ENCODE peak calls at places on chromosomes 3 and 15, in four cellular contexts. R is neuronal stem cell, Z is trophoblast cell, X is mesenchymal stem cell. K is an unnamed sample.

GRCh38 chr15:78228356-78228996 is 5.9 kb downstream of the ACSBG1 start:
- DNase-seq in R (no peak), Z (no peak), X (no peak), K (no peak)

GRCh38 chr3:172557515-172558220 is 34.4 kb upstream of the TNFSF10 start:
- DNase-seq in R (no peak), Z (no peak), X (no peak), K (peak; percentile 51)

GRCh38 chr3:64151335-64151871 is 73.9 kb downstream of the PRICKLE2 start:
- DNase-seq in R (no peak), Z (peak; percentile 56), X (peak; percentile 83), K (no peak)

GRCh38 chr3:31981206-31982181 is at the start of the genes OSBPL10 and ZNF860:
- DNase-seq in R (no peak), Z (peak; percentile 84), X (peak; percentile 92), K (peak; percentile 92)

GRCh38 chr3:115790759-115791158 is 167.4 kb downstream of the GAP43 start:
- DNase-seq in R (no peak), Z (peak; percentile 75), X (peak; percentile 97), K (peak; percentile 99)

GRCh38 chr3:191435981-191436380 is 25.0 kb upstream of the PYDC2 start:
- DNase-seq in R (no peak), Z (no peak), X (no peak), K (no peak)

GRCh38 chr3:183581496-183582155 is 26.1 kb upstream of the KLHL6 start:
- DNase-seq in R (no peak), Z (no peak), X (no peak), K (no peak)

GRCh38 chr3:36521007-36521379 is 140.7 kb downstream of the STAC start:
- DNase-seq in R (no peak), Z (no peak), X (no peak), K (no peak)

GRCh38 chr3:42314411-42314810 is 48.4 kb upstream of the CCK start:
- DNase-seq in R (no peak), Z (no peak), X (no peak), K (no peak)

GRCh38 chr3:77530870-77531269 is 491.0 kb downstream of the ROBO2 start:
- DNase-seq in R (no peak), Z (no peak), X (no peak), K (peak; percentile 29)

GRCh38 chr15:92011611-92012367 is 158.3 kb downstream of the SLCO3A1 start:
- DNase-seq in R (no peak), Z (no peak), X (no peak), K (no peak)

GRCh38 chr15:74854453-74854852 is 11.5 kb upstream of the ULK3 start:
- DNase-seq in R (no peak), Z (no peak), X (no peak), K (no peak)

GRCh38 chr15:46815765-46816164 is 901.5 kb upstream of the SEMA6D start:
- DNase-seq in R (no peak), Z (no peak), X (no peak), K (no peak)

GRCh38 chr3:109553573-109554371 is 216.4 kb upstream of the DPPA4 start:
- DNase-seq in R (no peak), Z (peak; percentile 47), X (no peak), K (peak; percentile 18)

GRCh38 chr3:183287301-183287971 is 34.4 kb downstream of the B3GNT5 start:
- DNase-seq in R (no peak), Z (no peak), X (peak; percentile 86), K (peak; percentile 93)

GRCh38 chr3:100263583-100263982 is 2.8 kb downstream of the TBC1D23 start:
- DNase-seq in R (no peak), Z (peak; percentile 11), X (peak; percentile 42), K (no peak)

GRCh38 chr15:101070024-101070423 is 150.9 kb downstream of the LRRK1 start:
- DNase-seq in R (no peak), Z (no peak), X (peak; percentile 40), K (no peak)

GRCh38 chr15:100985401-100985800 is 66.2 kb downstream of the LRRK1 start:
- DNase-seq in R (no peak), Z (no peak), X (no peak), K (no peak)

GRCh38 chr15:101641894-101642293 is 10.3 kb downstream of the TM2D3 start:
- DNase-seq in R (no peak), Z (no peak), X (peak; percentile 77), K (no peak)

GRCh38 chr3:72492240-72492639 is 356.0 kb downstream of the SHQ1 start:
- DNase-seq in R (no peak), Z (peak; percentile 95), X (peak; percentile 75), K (peak; percentile 92)

GRCh38 chr3:118412503-118412902 is 622.1 kb downstream of the IGSF11 start:
- DNase-seq in R (no peak), Z (no peak), X (no peak), K (no peak)

GRCh38 chr15:90866161-90866715 is 2.1 kb upstream of the FURIN start:
- DNase-seq in R (no peak), Z (no peak), X (no peak), K (no peak)

GRCh38 chr3:16906679-16907078 is 21.9 kb downstream of the PLCL2 start:
- DNase-seq in R (no peak), Z (no peak), X (peak; percentile 63), K (peak; percentile 29)

GRCh38 chr3:81550415-81550814 is 211.0 kb downstream of the GBE1 start:
- DNase-seq in R (no peak), Z (no peak), X (no peak), K (peak; percentile 20)

GRCh38 chr3:9884555-9885165 is 4.6 kb upstream of the CIDEC start:
- DNase-seq in R (no peak), Z (peak; percentile 87), X (peak; percentile 93), K (peak; percentile 84)

GRCh38 chr15:74895830-74896229 is 6.0 kb downstream of the MPI start:
- DNase-seq in R (no peak), Z (no peak), X (no peak), K (no peak)

GRCh38 chr3:64687781-64688515 is at the start of gene ADAMTS9:
- DNase-seq in R (peak; percentile 78), Z (peak; percentile 15), X (peak; percentile 91), K (peak; percentile 60)

GRCh38 chr3:156341831-156342416 is 213.0 kb downstream of the SSR3 start:
- DNase-seq in R (no peak), Z (no peak), X (no peak), K (no peak)

GRCh38 chr15:52527196-52527897 is 1.3 kb downstream of the MYO5A start:
- DNase-seq in R (no peak), Z (no peak), X (no peak), K (no peak)

GRCh38 chr3:133855772-133856171 is 39.9 kb downstream of the RAB6B start:
- DNase-seq in R (no peak), Z (no peak), X (no peak), K (peak; percentile 12)

GRCh38 chr3:179196700-179197099 is 48.5 kb downstream of the PIK3CA start:
- DNase-seq in R (no peak), Z (no peak), X (no peak), K (no peak)

GRCh38 chr3:106067711-106068110 is 198.9 kb upstream of the CBLB start:
- DNase-seq in R (no peak), Z (no peak), X (no peak), K (no peak)

GRCh38 chr3:62602987-62603386 is 229.6 kb upstream of the FEZF2 start:
- DNase-seq in R (no peak), Z (no peak), X (no peak), K (peak; percentile 34)

GRCh38 chr3:127032296-127032990 is 49.5 kb downstream of the PLXNA1 start:
- DNase-seq in R (no peak), Z (no peak), X (no peak), K (no peak)

GRCh38 chr3:12719984-12720656 is 38.9 kb downstream of the TMEM40 start:
- DNase-seq in R (peak; percentile 72), Z (peak; percentile 96), X (peak; percentile 90), K (peak; percentile 82)

GRCh38 chr3:155204851-155205250 is 88.6 kb downstream of the STRIT1 start:
- DNase-seq in R (no peak), Z (no peak), X (no peak), K (no peak)

DNA sequence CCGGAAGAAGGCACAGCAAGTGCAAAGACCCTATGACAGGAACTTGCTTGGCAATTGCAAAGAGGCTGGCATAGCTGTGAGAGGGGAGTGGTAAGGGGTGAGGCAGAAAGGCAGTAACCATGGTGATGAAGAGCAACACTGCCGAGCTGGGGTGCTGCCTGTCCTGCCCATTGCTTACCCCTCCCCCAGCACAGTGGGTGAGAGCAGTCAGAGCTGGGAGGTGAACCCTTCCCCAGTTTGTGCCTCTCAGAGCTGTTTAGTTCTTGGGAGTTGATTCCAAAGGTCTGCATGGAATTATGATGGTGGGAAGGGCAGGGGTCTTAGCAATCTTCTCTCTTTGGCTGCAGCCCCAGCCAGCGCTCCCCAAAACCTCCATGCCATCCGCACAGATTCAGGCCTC is 8.9 kb downstream of the TYRO3 start:
- DNase-seq in R (peak; percentile 33), Z (no peak), X (no peak), K (no peak)
- H4K8ac ChIP-seq in R (no peak overlapping the region), Z (peak overlapping the region; percentile 70), X (peak overlapping the region; percentile 94), K (peak overlapping the region; percentile 4)

DNA sequence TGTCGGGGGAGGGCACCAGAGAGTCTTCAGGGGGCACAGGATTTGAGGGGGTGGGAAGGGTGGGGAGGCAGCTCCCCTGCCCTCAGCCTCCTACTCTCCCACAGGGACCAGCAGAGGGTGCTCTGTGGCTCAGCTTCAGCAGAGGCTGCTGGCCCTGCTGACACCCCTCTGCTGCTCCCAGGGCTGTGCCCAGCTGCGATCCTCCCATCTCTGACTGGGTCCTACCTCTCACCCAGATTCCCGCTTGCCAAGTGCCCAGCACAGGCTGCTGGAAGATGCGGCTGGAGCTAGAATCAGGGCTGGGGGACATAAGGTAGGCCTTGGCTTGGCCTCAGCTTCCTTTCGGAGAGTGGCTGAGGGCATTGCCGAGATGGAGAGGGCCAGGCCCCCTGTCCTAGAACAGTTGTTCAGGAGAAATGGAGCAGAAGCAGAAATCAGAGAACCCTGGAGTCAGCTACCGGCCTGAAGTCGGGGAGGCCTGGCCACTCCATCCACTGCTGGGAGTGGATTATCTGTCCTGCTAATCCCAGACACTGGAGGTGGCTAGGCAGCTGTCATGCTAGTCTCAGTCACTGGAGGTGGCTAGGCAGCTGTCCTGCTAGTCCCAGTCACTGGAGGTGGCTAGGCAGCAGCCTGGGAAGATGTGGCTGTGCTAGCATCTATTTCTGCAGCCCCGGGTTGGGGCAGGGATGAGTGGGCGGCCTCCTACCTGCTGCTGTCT is 3.9 kb downstream of the GRM2 start:
- DNase-seq in R (no peak), Z (no peak), X (no peak), K (no peak)
- H4K8ac ChIP-seq in R (no peak overlapping the region), Z (no peak overlapping the region), X (no peak overlapping the region), K (no peak overlapping the region)

DNA sequence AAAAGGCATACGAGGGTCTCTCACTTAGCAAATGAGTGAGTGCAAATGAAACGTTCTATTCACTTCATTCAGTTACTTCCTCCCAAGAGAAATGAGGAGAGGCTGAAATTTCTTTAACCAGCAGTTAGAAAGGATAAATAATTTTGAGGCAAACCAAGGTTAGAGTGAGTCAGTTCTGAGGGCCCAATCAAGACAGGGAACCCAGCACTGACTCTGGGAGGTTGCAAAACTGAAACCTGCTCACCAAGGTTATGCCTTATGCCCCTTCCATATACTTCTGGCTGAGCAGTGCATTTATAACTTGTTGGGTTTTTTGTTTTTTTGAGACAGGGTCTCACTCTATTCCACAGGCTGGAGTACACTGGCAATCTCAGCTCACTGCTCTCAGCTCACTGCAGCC is 4.5 kb upstream of the RPSA start:
- DNase-seq in R (no peak), Z (no peak), X (no peak), K (peak; percentile 22)
- H4K8ac ChIP-seq in R (no peak overlapping the region), Z (no peak overlapping the region), X (no peak overlapping the region), K (no peak overlapping the region)

DNA sequence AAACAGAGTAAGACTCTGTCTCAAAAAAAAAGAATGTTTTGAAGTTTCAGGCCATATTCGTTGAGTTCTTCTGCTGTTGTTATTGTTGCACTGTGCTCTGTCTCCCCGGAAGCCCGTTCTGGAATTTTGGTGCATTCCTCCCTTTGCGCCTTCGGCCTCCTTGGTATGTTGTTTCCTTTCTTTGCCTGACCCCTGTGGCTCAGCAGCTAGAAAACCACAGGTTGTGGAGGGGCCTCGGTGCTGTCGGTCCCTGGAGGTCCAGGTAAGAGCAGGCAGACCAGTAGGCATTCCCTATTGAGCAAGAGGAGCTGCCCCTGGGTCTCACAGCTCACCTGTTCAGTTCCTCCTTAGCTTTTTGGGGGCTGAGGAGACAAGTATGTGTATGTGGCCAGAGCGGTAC is 51.0 kb upstream of the DLG1 start:
- DNase-seq in R (no peak), Z (peak; percentile 60), X (no peak), K (no peak)
- H4K8ac ChIP-seq in R (no peak overlapping the region), Z (no peak overlapping the region), X (no peak overlapping the region), K (no peak overlapping the region)

K was measured in IMR-90.